ENCODE peak calls at places on chromosomes 6 and 20, in seven cellular contexts. F is ACHN, O is nucleus accumbens, Q is NCI-H1694, G is GM13977, D is retinal pigment epithelial cell, B is H54. P is an unnamed sample.

GRCh38 chr20:43953919-43954617 is 39.4 kb downstream of the TOX2 start:
- DNase-seq in F (no peak), O (no peak), Q (no peak), G (no peak), D (no peak), B (no peak), P (no peak)

GRCh38 chr20:20547221-20547875 is 165.1 kb downstream of the RALGAPA2 start:
- DNase-seq in F (no peak), O (no peak), Q (no peak), G (no peak), D (no peak), B (no peak), P (peak)

GRCh38 chr6:101303474-101303873 is 90.0 kb upstream of the GRIK2 start:
- DNase-seq in F (no peak), O (no peak), Q (no peak), G (no peak), D (no peak), B (no peak), P (no peak)

GRCh38 chr20:24572140-24572539 is 102.7 kb downstream of the SYNDIG1 start:
- DNase-seq in F (no peak), O (no peak), Q (no peak), G (no peak), D (no peak), B (no peak), P (no peak)

GRCh38 chr20:39004508-39004907 is 42.4 kb downstream of the DHX35 start:
- DNase-seq in F (no peak), O (no peak), Q (no peak), G (no peak), D (no peak), B (no peak), P (no peak)

GRCh38 chr6:22600059-22600458 is 30.7 kb downstream of the HDGFL1 start:
- DNase-seq in F (no peak), O (no peak), Q (no peak), G (no peak), D (no peak), B (no peak), P (no peak)

GRCh38 chr6:168441434-168442391 is 729 bp downstream of the SMOC2 start:
- DNase-seq in F (no peak), O (no peak), Q (no peak), G (no peak), D (no peak), B (no peak), P (no peak)

GRCh38 chr20:8476023-8476422 is 344.0 kb downstream of the PLCB1 start:
- DNase-seq in F (no peak), O (no peak), Q (no peak), G (no peak), D (peak), B (no peak), P (no peak)

GRCh38 chr6:44086931-44087574 is 40.2 kb downstream of the MRPL14 start:
- DNase-seq in F (no peak), O (peak), Q (no peak), G (no peak), D (no peak), B (no peak), P (no peak)

GRCh38 chr20:42150230-42150629 is 532.1 kb upstream of the CHD6 start:
- DNase-seq in F (no peak), O (no peak), Q (no peak), G (no peak), D (no peak), B (no peak), P (no peak)

GRCh38 chr6:15734118-15734897 is 71.5 kb upstream of the DTNBP1 start:
- DNase-seq in F (no peak), O (no peak), Q (no peak), G (no peak), D (no peak), B (no peak), P (no peak)

GRCh38 chr6:116410945-116411623 is 40.3 kb downstream of the DSE start:
- DNase-seq in F (peak), O (no peak), Q (no peak), G (no peak), D (no peak), B (no peak), P (no peak)

GRCh38 chr6:45590225-45590624 is 212.5 kb upstream of the SUPT3H start:
- DNase-seq in F (peak), O (no peak), Q (no peak), G (no peak), D (no peak), B (peak), P (no peak)

GRCh38 chr6:1123406-1123805 is 188.5 kb upstream of the FOXQ1 start:
- DNase-seq in F (no peak), O (no peak), Q (no peak), G (no peak), D (no peak), B (no peak), P (no peak)

GRCh38 chr6:14984454-14984853 is 261.4 kb upstream of the JARID2 start:
- DNase-seq in F (no peak), O (no peak), Q (no peak), G (no peak), D (no peak), B (no peak), P (no peak)